ENCODE peak calls at places on chromosomes 4 and X, in ten cellular contexts. M is BJ; D is uterus; I is H1; Q is right atrium auricular region; R is lung; E is LNCaP clone FGC; S is neural progenitor cell; K is CD8-positive, alpha-beta T cell; G is tibial nerve. Y is an unnamed sample.

GRCh38 chr4:47167391-47167790 is 136.0 kb downstream of the GABRB1 start:
- DNase-seq in M (no peak), D (no peak), I (no peak), Q (no peak), R (no peak), E (no peak), S (no peak), K (no peak), G (no peak), Y (no peak)

GRCh38 chr4:159979351-159979750 is 876.5 kb downstream of the RAPGEF2 start:
- DNase-seq in M (no peak), D (no peak), I (no peak), Q (no peak), R (no peak), E (no peak), S (no peak), K (no peak), G (no peak), Y (no peak)

GRCh38 chrX:109710181-109710580 is 22.9 kb downstream of the ACSL4 start:
- DNase-seq in M (no peak), D (no peak), I (no peak), Q (no peak), R (no peak), E (no peak), S (no peak), K (no peak), G (no peak), Y (no peak)

GRCh38 chr4:182142146-182143085 is 100.8 kb upstream of the TENM3 start:
- DNase-seq in M (no peak), D (peak), I (no peak), Q (no peak), R (no peak), E (no peak), S (peak), K (no peak), G (no peak), Y (no peak)

GRCh38 chrX:152403515-152403914 is 47.6 kb downstream of the GABRA3 start:
- DNase-seq in M (no peak), D (no peak), I (no peak), Q (no peak), R (no peak), E (no peak), S (no peak), K (no peak), G (no peak), Y (no peak)

GRCh38 chr4:169397762-169398161 is 127.0 kb upstream of the SH3RF1 start:
- DNase-seq in M (no peak), D (no peak), I (no peak), Q (no peak), R (no peak), E (no peak), S (no peak), K (no peak), G (no peak), Y (no peak)

GRCh38 chr4:86895692-86896488 is 3.7 kb upstream of the C4orf36 start:
- DNase-seq in M (no peak), D (no peak), I (no peak), Q (no peak), R (no peak), E (peak), S (peak), K (no peak), G (peak), Y (peak)

GRCh38 chr4:182405087-182405486 is 161.9 kb downstream of the TENM3 start:
- DNase-seq in M (no peak), D (no peak), I (no peak), Q (no peak), R (no peak), E (no peak), S (no peak), K (no peak), G (no peak), Y (no peak)

GRCh38 chr4:176794151-176794550 is 1.4 kb upstream of the VEGFC start:
- DNase-seq in M (peak), D (no peak), I (no peak), Q (no peak), R (no peak), E (no peak), S (no peak), K (no peak), G (no peak), Y (peak)

GRCh38 chrX:107825698-107826285 is at the start of gene MID2:
- DNase-seq in M (no peak), D (peak), I (no peak), Q (peak), R (peak), E (peak), S (peak), K (peak), G (peak), Y (no peak)

GRCh38 chrX:110684653-110685052 is 111.0 kb downstream of the CHRDL1 start:
- DNase-seq in M (no peak), D (no peak), I (no peak), Q (no peak), R (no peak), E (no peak), S (no peak), K (no peak), G (no peak), Y (no peak)

GRCh38 chrX:148133099-148133725 is 152.1 kb downstream of the FMR1NB start:
- DNase-seq in M (no peak), D (no peak), I (no peak), Q (no peak), R (no peak), E (no peak), S (no peak), K (no peak), G (no peak), Y (no peak)

GRCh38 chr4:19285146-19285545 is 966.6 kb upstream of the SLIT2 start:
- DNase-seq in M (no peak), D (no peak), I (no peak), Q (no peak), R (no peak), E (no peak), S (no peak), K (no peak), G (no peak), Y (no peak)

GRCh38 chr4:150080875-150081274 is 2.6 kb downstream of the DCLK2 start:
- DNase-seq in M (no peak), D (no peak), I (no peak), Q (no peak), R (no peak), E (peak), S (no peak), K (no peak), G (no peak), Y (no peak)

GRCh38 chr4:2079926-2080325 is 20.8 kb downstream of the NAT8L start:
- DNase-seq in M (no peak), D (no peak), I (no peak), Q (no peak), R (no peak), E (no peak), S (no peak), K (no peak), G (no peak), Y (no peak)

GRCh38 chr4:79467246-79467932 is 59.4 kb upstream of the GK2 start:
- DNase-seq in M (no peak), D (no peak), I (no peak), Q (no peak), R (no peak), E (no peak), S (peak), K (no peak), G (no peak), Y (no peak)

GRCh38 chr4:52813546-52813945 is 48.6 kb upstream of the RASL11B start:
- DNase-seq in M (no peak), D (no peak), I (no peak), Q (no peak), R (no peak), E (no peak), S (no peak), K (no peak), G (no peak), Y (no peak)

GRCh38 chr4:1678244-1678643 is 5.9 kb downstream of the FAM53A start:
- DNase-seq in M (no peak), D (no peak), I (no peak), Q (no peak), R (no peak), E (no peak), S (no peak), K (no peak), G (no peak), Y (no peak)

GRCh38 chr4:20178902-20179576 is 72.7 kb upstream of the SLIT2 start:
- DNase-seq in M (no peak), D (no peak), I (no peak), Q (no peak), R (no peak), E (no peak), S (no peak), K (no peak), G (no peak), Y (no peak)

GRCh38 chrX:68490644-68491043 is 8.2 kb upstream of the YIPF6 start:
- DNase-seq in M (no peak), D (no peak), I (no peak), Q (no peak), R (no peak), E (no peak), S (peak), K (no peak), G (no peak), Y (no peak)

GRCh38 chr4:164790249-164790648 is 36.3 kb downstream of the SMIM31 start:
- DNase-seq in M (no peak), D (no peak), I (no peak), Q (no peak), R (no peak), E (no peak), S (no peak), K (no peak), G (no peak), Y (no peak)

GRCh38 chr4:4327652-4328121 is 37.6 kb downstream of the ZBTB49 start:
- DNase-seq in M (no peak), D (no peak), I (peak), Q (peak), R (no peak), E (no peak), S (peak), K (no peak), G (no peak), Y (no peak)

GRCh38 chr4:140300271-140300970 is 73.0 kb upstream of the SCOC start:
- DNase-seq in M (no peak), D (peak), I (no peak), Q (no peak), R (no peak), E (no peak), S (no peak), K (no peak), G (no peak), Y (peak)

GRCh38 chr4:139025841-139026240 is 10.3 kb downstream of the NOCT start:
- DNase-seq in M (no peak), D (no peak), I (no peak), Q (no peak), R (no peak), E (no peak), S (no peak), K (no peak), G (no peak), Y (no peak)

GRCh38 chr4:185817403-185817818 is 5.4 kb upstream of the SORBS2 start:
- DNase-seq in M (no peak), D (no peak), I (no peak), Q (no peak), R (peak), E (peak), S (no peak), K (no peak), G (no peak), Y (no peak)

GRCh38 chr4:121814756-121815155 is 8.9 kb downstream of the CCNA2 start:
- DNase-seq in M (no peak), D (no peak), I (no peak), Q (no peak), R (no peak), E (no peak), S (no peak), K (no peak), G (no peak), Y (no peak)

GRCh38 chr4:126530996-126531585 is 1101.7 kb upstream of the INTU start:
- DNase-seq in M (no peak), D (no peak), I (no peak), Q (no peak), R (no peak), E (no peak), S (no peak), K (no peak), G (no peak), Y (no peak)

GRCh38 chr4:162700815-162701361 is 465.8 kb downstream of the NAF1 start:
- DNase-seq in M (no peak), D (no peak), I (no peak), Q (no peak), R (no peak), E (no peak), S (no peak), K (no peak), G (no peak), Y (no peak)

GRCh38 chr4:124937993-124938392 is 225.5 kb upstream of the ANKRD50 start:
- DNase-seq in M (no peak), D (no peak), I (no peak), Q (no peak), R (peak), E (no peak), S (no peak), K (no peak), G (no peak), Y (no peak)

GRCh38 chr4:174553828-174554227 is 31.5 kb upstream of the HPGD start:
- DNase-seq in M (peak), D (no peak), I (no peak), Q (no peak), R (no peak), E (no peak), S (no peak), K (no peak), G (no peak), Y (no peak)

GRCh38 chrX:140141444-140142029 is 176.2 kb upstream of the CXorf66 start:
- DNase-seq in M (no peak), D (no peak), I (no peak), Q (no peak), R (peak), E (peak), S (peak), K (peak), G (peak), Y (no peak)

GRCh38 chr4:84877051-84877833 is 89.2 kb downstream of the WDFY3 start:
- DNase-seq in M (no peak), D (no peak), I (no peak), Q (no peak), R (no peak), E (no peak), S (no peak), K (no peak), G (no peak), Y (no peak)

GRCh38 chrX:154458954-154459829 is 1.1 kb downstream of the PLXNA3 start:
- DNase-seq in M (no peak), D (no peak), I (no peak), Q (no peak), R (no peak), E (no peak), S (peak), K (peak), G (no peak), Y (no peak)

GRCh38 chr4:30924521-30924920 is 204.4 kb downstream of the PCDH7 start:
- DNase-seq in M (no peak), D (no peak), I (no peak), Q (no peak), R (no peak), E (no peak), S (no peak), K (no peak), G (no peak), Y (no peak)

GRCh38 chr4:30916337-30917274 is 196.4 kb downstream of the PCDH7 start:
- DNase-seq in M (no peak), D (no peak), I (no peak), Q (no peak), R (no peak), E (no peak), S (no peak), K (no peak), G (no peak), Y (no peak)

GRCh38 chr4:30920043-30920442 is 199.9 kb downstream of the PCDH7 start:
- DNase-seq in M (no peak), D (no peak), I (no peak), Q (no peak), R (no peak), E (no peak), S (peak), K (no peak), G (no peak), Y (no peak)

GRCh38 chr4:30917946-30918345 is 197.8 kb downstream of the PCDH7 start:
- DNase-seq in M (no peak), D (no peak), I (no peak), Q (no peak), R (no peak), E (no peak), S (no peak), K (no peak), G (no peak), Y (no peak)

DNA sequence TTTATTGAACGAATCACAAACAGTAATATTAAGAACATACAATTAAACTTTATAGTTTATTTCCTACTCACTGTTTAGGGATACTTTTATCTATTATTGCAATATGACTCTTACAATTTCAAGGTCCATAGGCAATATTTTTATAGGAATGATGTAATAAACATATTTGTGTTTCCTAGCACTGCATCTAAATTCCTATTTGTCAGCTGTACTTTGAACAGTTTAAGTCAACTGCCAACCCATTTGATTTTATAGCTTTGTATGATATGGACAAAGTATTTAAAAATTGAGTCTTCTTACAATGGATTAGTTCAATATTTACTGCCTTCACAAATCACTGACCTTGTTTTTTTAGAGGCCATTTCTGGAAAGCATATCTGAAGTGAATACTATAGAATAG is 199.3 kb downstream of the PCDH7 start:
- DNase-seq in M (no peak), D (no peak), I (no peak), Q (no peak), R (no peak), E (no peak), S (no peak), K (no peak), G (no peak), Y (no peak)
- TF ChIP-seq CTCF in M (no peak), D (no peak), I (no peak), Q (no peak), R (no peak), E (no peak), S (no peak), K (no peak), G (no peak), Y (no peak)

GRCh38 chr4:187814737-187815465 is 180.7 kb upstream of the ZFP42 start:
- DNase-seq in M (peak), D (peak), I (no peak), Q (no peak), R (peak), E (no peak), S (no peak), K (no peak), G (no peak), Y (no peak)
- H3K4me3 ChIP-seq in M (peak), D (no peak), I (no peak), Q (peak), R (peak), E (no peak), S (no peak), K (no peak), G (peak), Y (peak)

GRCh38 chr4:102345795-102346100 is 466 bp upstream of the SLC39A8 start:
- DNase-seq in M (no peak), D (no peak), I (no peak), Q (no peak), R (no peak), E (no peak), S (no peak), K (no peak), G (no peak), Y (no peak)
- TF ChIP-seq CTCF in M (no peak), D (no peak), I (no peak), Q (peak), R (no peak), E (no peak), S (no peak), K (peak), G (no peak), Y (no peak)

DNA sequence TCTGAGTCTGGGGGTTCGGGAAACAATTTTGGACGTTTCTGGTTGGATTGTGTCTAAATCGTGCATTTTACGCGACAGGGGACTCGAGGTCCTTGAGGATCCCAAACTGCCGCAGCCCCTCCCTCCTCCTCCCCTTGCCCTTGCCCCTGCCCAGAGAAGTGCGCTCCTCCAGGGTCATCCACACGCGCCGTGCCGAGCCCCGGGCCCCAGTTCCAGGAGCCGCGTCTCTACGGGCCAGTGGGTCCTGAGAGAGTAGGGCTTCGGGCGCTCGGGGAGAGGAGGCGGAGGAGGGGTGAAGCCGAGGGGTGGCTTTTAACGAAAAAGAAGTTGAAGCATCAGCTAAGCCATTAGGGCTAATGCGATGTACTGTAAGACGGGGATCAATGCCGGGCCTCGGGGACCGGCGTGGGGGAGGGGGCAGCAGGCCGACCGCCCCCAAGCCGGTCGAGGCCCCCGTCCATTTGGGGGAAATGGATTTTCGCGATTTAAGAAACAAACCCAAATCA is 13.9 kb downstream of the HMX1 start:
- DNase-seq in M (no peak), D (no peak), I (no peak), Q (no peak), R (no peak), E (no peak), S (peak), K (no peak), G (no peak), Y (no peak)
- H3K4me3 ChIP-seq in M (no peak), D (no peak), I (peak), Q (peak), R (no peak), E (no peak), S (peak), K (no peak), G (no peak), Y (no peak)